ENCODE peak calls at places on chromosomes 4 and X, in four cellular contexts. R is suprapubic skin, L is IMR-90, Z is heart right ventricle. Q is an unnamed sample.

GRCh38 chrX:39969099-39969825 is 128.5 kb downstream of the BCOR start:
- DNase-seq in L (no peak), R (no peak), Z (no peak), Q (no peak)

GRCh38 chr4:182261651-182262223 is 18.5 kb downstream of the TENM3 start:
- DNase-seq in Z (no peak), L (no peak), R (no peak), Q (no peak)

GRCh38 chrX:11509786-11510185 is 155.9 kb downstream of the ARHGAP6 start:
- DNase-seq in L (peak), R (no peak), Z (no peak), Q (no peak)

GRCh38 chrX:65697173-65697572 is 29.7 kb downstream of the MSN start:
- DNase-seq in L (peak), Z (no peak), R (no peak), Q (no peak)

GRCh38 chrX:137896123-137896522 is 330.2 kb downstream of the ZIC3 start:
- DNase-seq in Z (no peak), R (no peak), L (no peak), Q (no peak)

GRCh38 chr4:46844325-46844917 is 64.6 kb downstream of the COX7B2 start:
- DNase-seq in R (no peak), L (peak), Z (no peak), Q (no peak)

GRCh38 chr4:39732728-39733127 is 34.8 kb downstream of the UBE2K start:
- DNase-seq in L (peak), R (no peak), Z (no peak), Q (no peak)

GRCh38 chrX:66074920-66075879 is 35.3 kb upstream of the VSIG4 start:
- DNase-seq in R (no peak), L (no peak), Z (peak), Q (peak)

GRCh38 chrX:56564182-56564885 is 907 bp downstream of the UBQLN2 start:
- DNase-seq in R (no peak), L (peak), Z (peak), Q (peak)

GRCh38 chr4:16026155-16026761 is 57.6 kb downstream of the PROM1 start:
- DNase-seq in Z (no peak), L (peak), R (no peak), Q (no peak)

GRCh38 chr4:182124359-182124758 is 118.8 kb upstream of the TENM3 start:
- DNase-seq in L (no peak), Z (no peak), R (no peak), Q (no peak)

GRCh38 chr4:36244257-36245084 is at the start of gene ARAP2:
- DNase-seq in Z (peak), R (peak), L (peak), Q (no peak)

GRCh38 chr4:156767911-156768415 is 203.6 kb downstream of the PDGFC start:
- DNase-seq in L (no peak), R (no peak), Z (no peak), Q (no peak)

GRCh38 chr4:39044947-39045734 is 12.9 kb upstream of the TMEM156 start:
- DNase-seq in Z (peak), L (no peak), R (no peak), Q (no peak)

GRCh38 chr4:56728512-56728911 is 47.4 kb upstream of the HOPX start:
- DNase-seq in R (peak), L (peak), Z (peak), Q (no peak)

GRCh38 chrX:29662759-29663503 is 552.4 kb upstream of the MAGEB2 start:
- DNase-seq in R (no peak), L (peak), Z (no peak), Q (no peak)

GRCh38 chr4:155521382-155521781 is 144.6 kb upstream of the MAP9 start:
- DNase-seq in Z (no peak), L (no peak), R (no peak), Q (no peak)

GRCh38 chr4:154744341-154744948 is 645 bp downstream of the LRAT start:
- DNase-seq in Z (no peak), L (no peak), R (no peak), Q (no peak)

GRCh38 chr4:128271551-128271950 is 16.1 kb downstream of the PGRMC2 start:
- DNase-seq in R (no peak), Z (no peak), L (no peak), Q (no peak)

GRCh38 chrX:15366507-15367352 is 17.5 kb downstream of the VEGFD start:
- DNase-seq in Z (no peak), R (no peak), L (no peak), Q (no peak)

GRCh38 chr4:153465922-153466636 is at the start of gene TMEM131L:
- DNase-seq in R (peak), L (peak), Z (peak), Q (peak)

GRCh38 chr4:135194477-135194876 is 992.9 kb upstream of the PABPC4L start:
- DNase-seq in R (no peak), Z (no peak), L (no peak), Q (no peak)

GRCh38 chr4:146654976-146655761 is 16.5 kb downstream of the POU4F2 start:
- DNase-seq in Z (no peak), L (peak), R (no peak), Q (no peak)

GRCh38 chr4:22187203-22187835 is 238.7 kb upstream of the KCNIP4 start:
- DNase-seq in R (no peak), Z (no peak), L (no peak), Q (no peak)

GRCh38 chr4:60042941-60043340 is 1157.2 kb upstream of the ADGRL3 start:
- DNase-seq in Z (no peak), R (no peak), L (no peak), Q (no peak)

GRCh38 chrX:42673411-42673810 is 104.6 kb downstream of the PPP1R2C start:
- DNase-seq in Z (no peak), R (no peak), L (no peak), Q (no peak)

GRCh38 chr4:143626134-143626859 is 74.2 kb downstream of the FREM3 start:
- DNase-seq in Z (peak), L (no peak), R (peak), Q (peak)

GRCh38 chr4:103996637-103997036 is 276.9 kb upstream of the TACR3 start:
- DNase-seq in R (no peak), Z (no peak), L (no peak), Q (no peak)

GRCh38 chr4:139530833-139531427 is 25.1 kb downstream of the SETD7 start:
- DNase-seq in L (no peak), Z (no peak), R (no peak), Q (no peak)

GRCh38 chr4:98260047-98260578 is 1.1 kb upstream of the RAP1GDS1 start:
- DNase-seq in L (peak), R (peak), Z (peak), Q (peak)

GRCh38 chrX:150525061-150525919 is 43.1 kb upstream of the MTM1 start:
- DNase-seq in Z (peak), L (no peak), R (no peak), Q (peak)

GRCh38 chr4:125735107-125735506 is 420.4 kb downstream of the FAT4 start:
- DNase-seq in Z (no peak), R (no peak), L (peak), Q (no peak)

GRCh38 chrX:149807747-149808458 is 26.2 kb downstream of the MAGEA9 start:
- DNase-seq in L (no peak), R (no peak), Z (no peak), Q (no peak)

GRCh38 chr4:40912455-40913055 is 162.8 kb downstream of the NSUN7 start:
- DNase-seq in Z (no peak), R (no peak), L (peak), Q (no peak)

GRCh38 chr4:40908702-40909362 is 159.1 kb downstream of the NSUN7 start:
- DNase-seq in R (peak), L (peak), Z (peak), Q (peak)

GRCh38 chr4:40909363-40909876 is 159.7 kb downstream of the NSUN7 start:
- DNase-seq in R (no peak), Z (no peak), L (peak), Q (no peak)

GRCh38 chr4:40910706-40911105 is 161.0 kb downstream of the NSUN7 start:
- DNase-seq in Z (no peak), R (no peak), L (peak), Q (no peak)

GRCh38 chr4:40908297-40908696 is 158.5 kb downstream of the NSUN7 start:
- DNase-seq in Z (no peak), R (peak), L (no peak), Q (no peak)
- H3K27ac ChIP-seq in Z (no peak), R (peak), L (no peak), Q (peak)

GRCh38 chr4:165331823-165332222 is 4.4 kb downstream of the MSMO1 start:
- DNase-seq in L (no peak), R (no peak), Z (no peak), Q (no peak)
- H3K4me3 ChIP-seq in L (no peak), R (no peak), Z (no peak), Q (no peak)

GRCh38 chrX:46647251-46647650 is 73.7 kb downstream of the CHST7 start:
- DNase-seq in R (no peak), Z (no peak), L (no peak), Q (no peak)

GRCh38 chrX:46637937-46638336 is 64.4 kb downstream of the CHST7 start:
- DNase-seq in Z (no peak), L (peak), R (no peak), Q (no peak)

GRCh38 chrX:46645614-46646013 is 72.0 kb downstream of the CHST7 start:
- DNase-seq in Z (no peak), L (no peak), R (no peak), Q (no peak)

GRCh38 chrX:46643636-46644035 is 70.1 kb downstream of the CHST7 start:
- DNase-seq in Z (no peak), L (no peak), R (no peak), Q (no peak)

GRCh38 chrX:46642145-46642544 is 68.6 kb downstream of the CHST7 start:
- DNase-seq in Z (no peak), L (peak), R (no peak), Q (no peak)
- TF ChIP-seq CTCF in Z (peak), L (peak), R (no peak), Q (no peak)

GRCh38 chrX:19344661-19345060 is 934 bp downstream of the PDHA1 start:
- DNase-seq in Z (no peak), L (no peak), R (no peak), Q (no peak)

GRCh38 chrX:19343462-19344206 is at the start of gene PDHA1:
- DNase-seq in L (peak), R (peak), Z (peak), Q (peak)

GRCh38 chrX:19343085-19343461 is 654 bp upstream of the PDHA1 start:
- DNase-seq in Z (no peak), L (no peak), R (no peak), Q (no peak)

GRCh38 chrX:19344207-19344534 is 444 bp downstream of the PDHA1 start:
- DNase-seq in R (no peak), L (no peak), Z (no peak), Q (no peak)

GRCh38 chrX:19342331-19342906 is 1.3 kb upstream of the PDHA1 start:
- DNase-seq in L (peak), Z (no peak), R (no peak), Q (no peak)
- H3K27ac ChIP-seq in L (no peak), Z (no peak), R (no peak), Q (no peak)